ENCODE peak calls at places on chromosomes 16 and 17, in four cellular contexts. Z is ovary, W is fibroblast of lung, P is endothelial cell of umbilical vein. D is an unnamed sample.
A peak's percentile ranks its signal among the peaks of the same experiment; 100 is the strongest.

GRCh38 chr17:63150994-63151464 is 185.0 kb downstream of the TANC2 start:
- DNase-seq in Z (no peak), W (peak; percentile 73), P (no peak), D (no peak)

GRCh38 chr16:57106767-57107166 is 14.4 kb downstream of the CPNE2 start:
- DNase-seq in Z (no peak), W (no peak), P (peak; percentile 14), D (peak; percentile 41)

GRCh38 chr17:48456584-48456983 is 26.6 kb upstream of the SKAP1 start:
- DNase-seq in Z (no peak), W (no peak), P (no peak), D (no peak)

GRCh38 chr16:51982715-51983680 is 563.9 kb downstream of the TOX3 start:
- DNase-seq in Z (no peak), W (peak; percentile 56), P (peak; percentile 28), D (peak; percentile 63)

GRCh38 chr16:66438536-66438935 is 11.4 kb downstream of the BEAN1 start:
- DNase-seq in Z (no peak), W (no peak), P (no peak), D (no peak)

GRCh38 chr17:67244621-67245072 is 349 bp downstream of the HELZ start:
- DNase-seq in Z (peak; percentile 25), W (no peak), P (no peak), D (peak; percentile 33)

GRCh38 chr16:47726031-47726675 is 265.0 kb downstream of the PHKB start:
- DNase-seq in Z (no peak), W (no peak), P (no peak), D (no peak)

GRCh38 chr16:78392585-78393195 is 293.2 kb downstream of the WWOX start:
- DNase-seq in Z (no peak), W (no peak), P (no peak), D (no peak)

GRCh38 chr16:66740533-66740932 is 10.9 kb downstream of the DYNC1LI2 start:
- DNase-seq in Z (no peak), W (peak; percentile 34), P (peak; percentile 38), D (no peak)

GRCh38 chr16:1048442-1049112 is 24.0 kb upstream of the SSTR5 start:
- DNase-seq in Z (no peak), W (peak; percentile 17), P (peak; percentile 26), D (peak; percentile 94)

GRCh38 chr16:3857189-3858013 is 23.1 kb downstream of the CREBBP start:
- DNase-seq in Z (peak; percentile 27), W (peak; percentile 36), P (no peak), D (no peak)

GRCh38 chr16:3859875-3860274 is 20.6 kb downstream of the CREBBP start:
- DNase-seq in Z (no peak), W (no peak), P (no peak), D (no peak)

GRCh38 chr16:3861808-3862451 is 18.6 kb downstream of the CREBBP start:
- DNase-seq in Z (no peak), W (peak; percentile 44), P (peak; percentile 64), D (peak; percentile 37)

GRCh38 chr16:3856367-3857141 is 24.0 kb downstream of the CREBBP start:
- DNase-seq in Z (no peak), W (no peak), P (no peak), D (no peak)

GRCh38 chr16:3858809-3859208 is 21.7 kb downstream of the CREBBP start:
- DNase-seq in Z (no peak), W (no peak), P (no peak), D (no peak)
- H3K4me1 ChIP-seq in Z (peaks cover 33% of the 10 kb centered on the region), W (peaks cover 20% of the 10 kb centered on the region), P (peaks cover 17% of the 10 kb centered on the region), D (peaks cover 6% of the 10 kb centered on the region)

DNA sequence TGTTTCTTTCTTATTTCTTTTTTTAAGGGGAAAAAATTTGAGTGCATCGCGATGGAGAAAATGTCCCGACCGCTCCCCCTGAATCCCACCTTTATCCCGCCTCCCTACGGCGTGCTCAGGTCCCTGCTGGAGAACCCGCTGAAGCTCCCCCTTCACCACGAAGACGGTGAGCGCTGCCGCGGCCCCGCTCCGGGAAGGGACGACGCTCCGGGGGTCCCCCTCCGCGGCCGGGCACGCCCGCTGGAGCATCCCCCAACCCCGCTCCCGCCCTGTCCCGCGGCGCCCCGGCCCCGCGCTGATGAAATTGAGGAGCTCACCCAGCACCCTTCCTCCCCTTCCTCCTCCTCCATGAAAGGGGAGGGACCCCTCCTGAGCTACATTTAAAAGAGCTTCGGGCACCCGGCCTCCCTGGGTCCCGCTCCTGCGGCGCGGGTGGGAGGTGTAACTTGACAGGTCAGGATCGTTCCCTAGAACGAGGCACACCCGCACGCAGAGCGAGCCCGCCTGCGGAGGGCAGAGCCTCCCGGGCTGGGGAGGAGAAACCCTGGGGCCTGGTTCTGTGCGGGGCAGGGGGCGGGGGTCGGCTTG is 768 bp downstream of the HLF start:
- DNase-seq in Z (no peak), W (no peak), P (no peak), D (peak; percentile 19)
- H3K4me3 ChIP-seq in Z (peak overlapping the region; percentile 54), W (no peak overlapping the region), P (no peak overlapping the region), D (peak overlapping the region; percentile 55)

GRCh38 chr17:66172706-66173223 is 19.2 kb downstream of the CEP112 start:
- DNase-seq in Z (no peak), W (no peak), P (no peak), D (no peak)
- TF ChIP-seq CTCF in Z (no peak), W (no peak), P (no peak), D (no peak)

DNA sequence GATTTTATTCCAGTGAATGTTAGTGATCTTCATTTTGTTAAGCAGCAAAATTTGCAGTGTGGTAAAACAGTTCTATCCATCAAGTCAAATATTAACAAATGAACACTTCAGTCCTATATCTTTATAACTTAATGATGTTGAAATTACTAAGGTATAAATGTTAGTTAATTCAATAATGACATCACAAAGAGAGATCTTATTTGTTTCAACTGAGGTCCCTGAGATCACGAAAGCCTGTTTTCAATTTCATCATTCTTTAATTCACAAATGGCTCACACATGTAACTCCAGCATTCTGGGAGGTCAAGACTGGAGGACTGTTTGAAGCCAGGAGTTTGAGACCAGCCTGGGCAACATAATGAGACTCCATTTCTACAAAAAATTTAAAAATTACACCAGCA is 13.9 kb downstream of the SMURF2 start:
- DNase-seq in Z (no peak), W (no peak), P (no peak), D (no peak)
- H3K4me1 ChIP-seq in Z (no peaks in the 10 kb centered on the region), W (peaks cover 11% of the 10 kb centered on the region), P (peaks cover 24% of the 10 kb centered on the region), D (peaks cover 2% of the 10 kb centered on the region)

GRCh38 chr17:17819561-17819995 is 17.2 kb downstream of the SREBF1 start:
- DNase-seq in Z (no peak), W (peak; percentile 89), P (peak; percentile 87), D (peak; percentile 85)

GRCh38 chr17:17819111-17819510 is 17.7 kb downstream of the SREBF1 start:
- DNase-seq in Z (no peak), W (no peak), P (no peak), D (no peak)

GRCh38 chr17:17820457-17821158 is 16.2 kb downstream of the SREBF1 start:
- DNase-seq in Z (no peak), W (no peak), P (no peak), D (no peak)

GRCh38 chr17:17818088-17818526 is 18.7 kb downstream of the SREBF1 start:
- DNase-seq in Z (no peak), W (peak; percentile 36), P (no peak), D (peak; percentile 63)

GRCh38 chr17:17820046-17820445 is 16.7 kb downstream of the SREBF1 start:
- DNase-seq in Z (no peak), W (no peak), P (no peak), D (no peak)
- H3K4me3 ChIP-seq in Z (no peak overlapping the region), W (no peak overlapping the region), P (no peak overlapping the region), D (no peak overlapping the region)

GRCh38 chr16:74224828-74225227 is 71.8 kb upstream of the PSMD7 start:
- DNase-seq in Z (no peak), W (peak; percentile 18), P (peak; percentile 59), D (no peak)
- TF ChIP-seq CTCF in Z (no peak), W (no peak), P (no peak), D (no peak)

DNA sequence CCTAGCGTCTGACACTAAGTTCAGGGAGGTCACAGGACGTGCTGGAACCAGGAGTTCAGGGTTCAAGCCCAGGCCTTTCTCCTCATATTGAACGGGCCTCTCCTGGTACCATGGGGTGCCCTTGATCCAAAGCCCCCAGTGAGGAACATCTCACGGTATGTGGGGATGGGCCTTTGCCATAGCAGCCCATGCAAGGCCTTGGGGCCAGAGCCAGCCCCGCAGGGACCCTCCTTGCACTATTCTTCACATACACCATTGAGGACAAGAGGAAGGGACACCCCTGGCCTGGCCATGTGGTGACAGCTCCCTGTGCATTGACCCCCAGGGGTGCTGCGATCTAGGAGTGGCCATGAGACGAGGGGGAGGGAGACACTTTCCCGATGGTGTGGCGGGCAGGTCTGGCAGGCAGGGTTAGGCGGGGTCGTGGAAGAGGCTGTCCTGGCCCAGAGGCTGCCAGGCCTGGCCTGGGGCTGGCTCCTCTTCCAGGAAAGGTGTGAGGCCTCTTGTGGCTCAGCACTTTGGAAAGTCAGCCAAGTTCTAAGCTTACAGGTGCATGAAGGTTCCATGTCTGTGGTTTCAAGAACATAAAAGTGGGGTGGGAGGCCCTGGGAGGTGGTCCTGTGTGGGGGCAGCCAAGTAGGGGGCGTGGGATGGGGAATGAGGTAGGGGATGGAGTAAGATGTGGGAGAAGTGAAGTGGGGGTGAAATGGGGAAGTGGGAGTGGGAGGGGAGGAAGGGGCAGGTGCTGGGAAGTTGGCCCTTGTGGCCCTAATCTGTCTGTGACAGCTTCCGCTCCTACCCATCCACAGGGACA is 88.7 kb upstream of the CBX4 start:
- DNase-seq in Z (no peak), W (no peak), P (no peak), D (no peak)
- H3K4me1 ChIP-seq in Z (peaks cover 7% of the 10 kb centered on the region), W (no peaks in the 10 kb centered on the region), P (no peaks in the 10 kb centered on the region), D (no peaks in the 10 kb centered on the region)

DNA sequence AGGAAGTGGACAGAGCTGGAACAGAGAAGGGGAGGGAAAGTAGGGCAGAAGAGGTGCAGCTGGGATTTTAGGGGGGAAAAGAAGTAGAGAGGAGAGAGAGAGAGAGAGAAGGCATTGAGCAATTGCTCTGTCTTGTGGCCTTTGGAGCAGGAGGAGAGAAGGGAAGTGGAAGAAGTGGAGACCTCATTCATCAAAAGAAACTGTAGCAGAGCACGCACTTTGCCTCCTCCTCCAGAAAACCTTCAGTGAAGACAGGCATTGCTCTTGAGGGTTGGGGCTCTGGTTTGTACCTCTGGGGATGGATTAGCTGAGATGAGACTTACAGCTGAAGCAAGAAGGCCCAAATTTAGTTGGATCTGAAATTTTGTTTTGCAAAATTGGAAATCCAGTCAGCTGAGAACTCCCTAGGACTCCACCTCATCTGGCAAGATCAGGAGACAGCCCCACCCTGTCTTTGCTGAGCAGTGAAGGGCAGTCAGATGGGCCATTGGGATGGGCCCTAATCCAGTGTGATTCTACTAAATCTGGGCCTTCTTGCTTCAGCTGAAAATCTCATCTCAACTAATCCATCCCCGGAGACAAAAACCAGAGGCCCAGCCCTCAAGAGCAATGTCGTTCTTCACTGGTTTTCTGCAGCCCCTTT is 55.7 kb downstream of the CDRT4 start:
- DNase-seq in Z (no peak), W (peak; percentile 9), P (no peak), D (no peak)
- H3K4me3 ChIP-seq in Z (no peak overlapping the region), W (no peak overlapping the region), P (no peak overlapping the region), D (no peak overlapping the region)

DNA sequence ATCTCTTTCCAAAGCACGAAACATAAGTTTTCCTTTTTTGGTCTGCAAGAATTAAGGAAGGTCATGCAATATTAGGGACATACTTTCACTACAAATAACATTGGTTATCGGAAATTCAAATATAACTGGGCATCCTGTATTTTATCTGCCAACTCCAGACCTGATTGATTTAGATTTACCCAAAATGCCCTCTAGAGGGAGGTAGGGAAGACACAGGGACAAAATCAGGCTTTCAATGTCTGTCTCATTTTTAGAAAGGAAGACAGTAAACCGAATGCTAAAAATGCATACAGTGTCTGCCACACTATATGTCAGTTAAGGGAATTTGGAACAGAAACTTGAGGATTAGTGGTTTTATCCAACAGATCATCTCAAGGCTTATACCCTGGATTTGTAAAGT is 161.7 kb upstream of the SOX9 start:
- DNase-seq in Z (no peak), W (no peak), P (no peak), D (no peak)
- TF ChIP-seq CTCF in Z (no peak), W (peak; percentile 56), P (no peak), D (peak; percentile 67)

GRCh38 chr17:58377661-58378060 is 25.7 kb upstream of the SUPT4H1 start:
- DNase-seq in Z (no peak), W (no peak), P (no peak), D (no peak)
- H3K4me1 ChIP-seq in Z (no peaks in the 10 kb centered on the region), W (no peaks in the 10 kb centered on the region), P (no peaks in the 10 kb centered on the region), D (no peaks in the 10 kb centered on the region)